ENCODE peak calls at places on chromosomes 7 and 10, in four cellular contexts. R, T, A and I are unnamed samples.
A peak's percentile ranks its signal among the peaks of the same experiment; 100 is the strongest.

GRCh38 chr10:110413049-110413783 is 84.5 kb upstream of the DUSP5 start:
- DNase-seq in T (no peak), R (no peak), A (no peak), I (no peak)

GRCh38 chr7:10212664-10213063 is 761.0 kb upstream of the PHF14 start:
- DNase-seq in T (no peak), A (no peak), R (no peak), I (no peak)

GRCh38 chr7:130400120-130400572 is 19.9 kb downstream of the CPA1 start:
- DNase-seq in A (no peak), R (no peak), T (no peak), I (no peak)

GRCh38 chr7:38905026-38905759 is 3.8 kb downstream of the VPS41 start:
- DNase-seq in R (no peak), A (no peak), T (no peak), I (no peak)

GRCh38 chr7:143452495-143452894 is 9.2 kb downstream of the TAS2R60 start:
- DNase-seq in R (no peak), T (no peak), A (no peak), I (no peak)

GRCh38 chr7:141875453-141875852 is 34.2 kb upstream of the PRSS37 start:
- DNase-seq in A (no peak), R (no peak), T (no peak), I (no peak)

GRCh38 chr10:126538439-126539140 is 131.9 kb downstream of the C10orf90 start:
- DNase-seq in A (no peak), R (no peak), T (no peak), I (no peak)

GRCh38 chr10:44979281-44980181 is 922 bp upstream of the DEPP1 start:
- DNase-seq in T (no peak), A (no peak), R (no peak), I (no peak)

GRCh38 chr7:101936612-101937231 is 119.3 kb downstream of the CUX1 start:
- DNase-seq in R (no peak), A (peak; percentile 67), T (no peak), I (no peak)

GRCh38 chr10:47322300-47323061 is at the start of gene GDF2:
- DNase-seq in A (no peak), R (no peak), T (peak; percentile 73), I (no peak)

GRCh38 chr7:111630862-111631261 is 68.6 kb upstream of the IMMP2L start:
- DNase-seq in A (no peak), R (no peak), T (no peak), I (no peak)

GRCh38 chr7:73988197-73988596 is 39.8 kb upstream of the ELN start:
- DNase-seq in T (no peak), R (no peak), A (no peak), I (no peak)

GRCh38 chr10:79275431-79275851 is 71.8 kb upstream of the PPIF start:
- DNase-seq in R (no peak), T (no peak), A (no peak), I (peak; percentile 71)

GRCh38 chr10:50310560-50311174 is 59.4 kb upstream of the ASAH2 start:
- DNase-seq in R (no peak), T (peak; percentile 74), A (peak; percentile 76), I (peak; percentile 33)

GRCh38 chr10:93566435-93567276 is at the start of gene FFAR4:
- DNase-seq in T (no peak), R (no peak), A (peak; percentile 62), I (peak; percentile 53)

GRCh38 chr10:122163182-122164027 is 107.7 kb upstream of the BTBD16 start:
- DNase-seq in A (peak; percentile 92), T (no peak), R (no peak), I (peak; percentile 83)

GRCh38 chr10:112835933-112836564 is 114.0 kb upstream of the TCF7L2 start:
- DNase-seq in R (no peak), T (no peak), A (no peak), I (no peak)

GRCh38 chr7:6238309-6238925 is 34.0 kb downstream of the CYTH3 start:
- DNase-seq in A (no peak), R (no peak), T (no peak), I (no peak)

GRCh38 chr7:137667633-137668387 is 179.0 kb downstream of the DGKI start:
- DNase-seq in A (no peak), T (no peak), R (no peak), I (no peak)

GRCh38 chr10:50991496-50992355 is 82.6 kb upstream of the PRKG1 start:
- DNase-seq in T (no peak), A (peak; percentile 38), R (no peak), I (peak; percentile 64)

GRCh38 chr10:129041916-129042315 is 425.1 kb upstream of the MGMT start:
- DNase-seq in T (peak; percentile 7), R (no peak), A (no peak), I (no peak)

GRCh38 chr7:148368562-148368961 is 222.0 kb upstream of the C7orf33 start:
- DNase-seq in A (no peak), R (no peak), T (no peak), I (no peak)

GRCh38 chr7:14521183-14521582 is 381.4 kb downstream of the DGKB start:
- DNase-seq in T (no peak), R (no peak), A (no peak), I (no peak)

GRCh38 chr7:17144313-17144712 is 154.1 kb upstream of the AHR start:
- DNase-seq in A (no peak), R (no peak), T (no peak), I (no peak)

GRCh38 chr10:110414563-110415309 is 83.0 kb upstream of the DUSP5 start:
- DNase-seq in R (peak; percentile 99), A (no peak), T (no peak), I (no peak)

GRCh38 chr7:116812905-116813304 is 49.5 kb upstream of the CAPZA2 start:
- DNase-seq in T (no peak), R (no peak), A (no peak), I (no peak)

GRCh38 chr7:116807011-116807560 is 55.3 kb upstream of the CAPZA2 start:
- DNase-seq in T (no peak), R (no peak), A (no peak), I (no peak)

GRCh38 chr7:116811768-116812167 is 50.6 kb upstream of the CAPZA2 start:
- DNase-seq in R (no peak), A (no peak), T (no peak), I (no peak)

GRCh38 chr7:116810267-116811116 is 51.9 kb upstream of the CAPZA2 start:
- DNase-seq in T (no peak), A (no peak), R (no peak), I (no peak)

DNA sequence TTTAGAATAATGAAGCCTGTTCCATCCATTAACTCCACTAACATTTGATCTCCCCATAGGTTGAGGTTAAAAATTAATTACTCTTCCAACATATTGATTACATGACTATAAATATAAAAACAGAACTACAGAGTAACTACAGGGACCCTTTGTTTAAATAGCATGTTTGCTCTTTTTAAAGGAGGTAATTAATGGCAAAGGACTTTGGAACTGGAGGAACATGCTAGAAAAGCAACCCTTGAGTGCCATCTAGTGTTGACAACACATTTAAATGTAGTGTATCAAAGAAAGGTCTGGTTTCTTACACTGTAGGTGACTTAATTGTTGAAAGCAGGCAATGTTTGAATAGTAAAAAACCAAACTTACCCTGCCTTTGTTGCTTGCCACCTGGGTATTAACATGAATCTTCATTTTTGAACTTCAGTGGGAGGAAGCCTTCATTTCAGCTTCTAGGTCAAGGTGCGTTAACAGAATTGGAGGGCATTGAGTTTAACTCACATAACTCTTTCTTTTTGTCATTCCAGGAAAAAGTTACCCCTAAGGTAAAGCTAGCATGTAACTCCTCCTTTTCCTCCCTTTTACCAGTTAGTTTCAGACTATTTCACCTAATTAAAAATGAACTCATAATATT is 52.6 kb upstream of the CAPZA2 start:
- DNase-seq in A (no peak), R (no peak), T (peak; percentile 65), I (peak; percentile 47)
- TF ChIP-seq USF1 in A (no peak), R (no peak), T (no peak), I (no peak)

DNA sequence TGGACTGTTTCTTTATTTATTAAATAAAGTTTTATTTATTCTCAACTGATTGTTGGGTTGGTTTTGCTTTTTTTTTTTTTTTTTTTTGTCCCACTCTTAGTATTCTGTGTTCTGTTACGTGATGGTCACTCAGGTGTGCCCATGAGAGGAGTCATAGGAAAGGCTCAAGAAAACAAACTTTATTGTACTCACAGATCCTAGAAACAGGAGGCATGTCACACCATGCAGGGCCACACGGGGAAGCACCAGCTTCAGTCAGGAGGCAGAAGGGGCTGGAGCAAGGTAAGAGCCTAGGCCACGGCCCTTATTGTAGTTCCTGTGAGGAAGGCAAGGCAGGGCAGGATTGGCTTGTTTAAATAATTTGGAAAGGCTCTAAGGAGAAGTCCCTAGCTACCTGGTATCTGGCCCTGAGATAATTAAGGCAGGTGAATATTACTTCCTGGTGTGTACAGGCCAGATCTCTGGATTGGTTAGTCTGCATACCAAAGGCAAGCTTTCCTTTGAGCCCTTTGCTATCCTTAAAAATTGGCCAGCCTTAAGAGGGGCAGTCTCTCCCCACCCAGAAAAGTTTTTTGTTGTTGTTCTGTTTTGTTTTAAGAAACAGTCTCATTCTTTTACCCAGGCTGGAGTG is 8.3 kb downstream of the ATOH7 start:
- DNase-seq in T (no peak), R (no peak), A (peak; percentile 58), I (no peak)
- TF ChIP-seq USF1 in T (no peak), R (no peak), A (no peak), I (no peak)

GRCh38 chr10:73205121-73205520 is 37.2 kb downstream of the FAM149B1 start:
- DNase-seq in T (no peak), R (no peak), A (no peak), I (no peak)

GRCh38 chr10:73207883-73208282 is 39.2 kb downstream of the DNAJC9 start:
- DNase-seq in R (no peak), T (no peak), A (no peak), I (no peak)

GRCh38 chr10:73209705-73210104 is 37.4 kb downstream of the DNAJC9 start:
- DNase-seq in A (no peak), R (no peak), T (no peak), I (no peak)

GRCh38 chr10:73205956-73206355 is 38.0 kb downstream of the FAM149B1 start:
- DNase-seq in A (no peak), T (no peak), R (no peak), I (no peak)

DNA sequence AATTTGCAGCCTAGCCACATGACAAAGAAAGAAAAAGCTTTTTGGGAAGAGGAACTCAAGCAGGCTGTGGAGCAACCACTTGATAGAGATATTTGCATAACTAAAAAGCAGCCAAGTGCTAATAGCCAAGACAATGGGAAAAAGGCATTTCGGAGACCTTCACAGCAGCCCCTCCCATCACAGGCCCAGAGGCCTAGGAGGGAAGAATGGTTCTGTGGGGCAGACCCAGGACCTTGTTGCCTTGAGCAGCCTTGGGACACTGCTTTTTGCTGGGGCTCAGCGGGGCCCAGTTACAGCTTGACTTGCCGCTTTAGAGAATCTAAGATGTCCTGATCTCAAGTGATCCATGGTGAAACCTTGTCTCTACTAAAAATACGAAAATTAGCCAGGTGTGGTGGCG is 38.5 kb downstream of the FAM149B1 start:
- DNase-seq in A (no peak), T (no peak), R (no peak), I (no peak)
- TF ChIP-seq USF1 in A (no peak), T (no peak), R (no peak), I (no peak)

DNA sequence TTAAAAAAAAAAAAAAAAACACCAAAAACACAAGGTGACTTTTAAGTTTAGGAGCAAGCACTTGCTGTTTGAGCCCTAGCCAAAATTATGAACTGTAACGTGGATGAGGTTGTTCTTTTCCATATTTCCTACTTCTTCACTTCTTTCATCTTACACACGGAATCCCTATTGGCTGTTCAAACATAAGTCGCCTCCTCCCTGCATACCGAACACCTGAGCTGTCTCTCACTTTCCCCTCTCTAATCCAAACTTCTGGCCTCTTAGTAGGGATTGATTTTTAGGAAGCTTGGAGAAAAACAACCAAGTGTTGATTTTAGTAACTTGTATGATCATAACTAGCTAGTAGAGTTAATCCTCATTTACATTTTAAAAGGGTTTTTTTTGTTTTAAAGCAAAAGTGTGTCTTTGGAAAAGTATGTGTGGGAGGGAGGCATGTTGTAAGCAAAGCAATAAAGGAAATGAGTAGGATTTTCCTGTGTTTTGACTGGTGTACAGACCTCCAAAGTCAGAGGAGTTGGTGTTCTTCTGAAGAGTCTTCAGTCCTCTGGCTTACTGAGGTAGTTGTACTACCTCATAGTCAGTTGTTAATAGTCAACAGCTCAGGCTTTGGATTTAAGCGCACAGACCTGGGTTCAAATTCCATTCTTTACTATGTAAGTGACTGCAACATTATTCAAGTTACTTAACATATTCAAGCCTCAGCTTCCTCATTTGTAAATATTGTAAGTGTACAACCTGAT is 39.3 kb downstream of the RABGEF1 start:
- DNase-seq in R (no peak), A (no peak), T (no peak), I (no peak)
- TF ChIP-seq USF1 in R (no peak), A (no peak), T (no peak), I (no peak)